ENCODE peak calls at places on chromosomes 1 and 21, in five cellular contexts. W is SK-N-SH, X is IMR-90, Z is A549, H is GM12878. L is an unnamed sample.

GRCh38 chr1:53393325-53393792 is 65.5 kb upstream of the LRP8 start:
- DNase-seq in W (peak), X (peak), Z (peak), H (no peak), L (peak)

GRCh38 chr21:42013338-42013737 is 3.2 kb upstream of the ZBTB21 start:
- DNase-seq in W (no peak), X (no peak), Z (no peak), H (no peak), L (no peak)

GRCh38 chr1:4689941-4690635 is 35.7 kb downstream of the AJAP1 start:
- DNase-seq in W (no peak), X (no peak), Z (no peak), H (no peak), L (no peak)

GRCh38 chr1:28811766-28812668 is at the start of gene OPRD1:
- DNase-seq in W (peak), X (no peak), Z (no peak), H (no peak), L (peak)

GRCh38 chr1:113830039-113830438 is 17.8 kb upstream of the RSBN1 start:
- DNase-seq in W (no peak), X (peak), Z (no peak), H (no peak), L (no peak)

GRCh38 chr1:155000475-155000724 is 2.2 kb upstream of the ZBTB7B start:
- DNase-seq in W (no peak), X (no peak), Z (no peak), H (no peak), L (no peak)

GRCh38 chr1:27238032-27238431 is 3.6 kb downstream of the WDTC1 start:
- DNase-seq in W (no peak), X (no peak), Z (no peak), H (no peak), L (no peak)

GRCh38 chr1:1304331-1305299 is 3.1 kb downstream of the ACAP3 start:
- DNase-seq in W (peak), X (peak), Z (peak), H (no peak), L (peak)

GRCh38 chr1:33098371-33098770 is 17.4 kb downstream of the AZIN2 start:
- DNase-seq in W (no peak), X (peak), Z (no peak), H (no peak), L (no peak)

GRCh38 chr1:209319057-209319432 is 264.5 kb upstream of the CAMK1G start:
- DNase-seq in W (no peak), X (no peak), Z (no peak), H (no peak), L (no peak)

GRCh38 chr21:37848721-37849490 is 67.4 kb downstream of the KCNJ6 start:
- DNase-seq in W (no peak), X (no peak), Z (no peak), H (no peak), L (no peak)

GRCh38 chr1:75130312-75130677 is 3.9 kb upstream of the LHX8 start:
- DNase-seq in W (peak), X (no peak), Z (no peak), H (no peak), L (no peak)

GRCh38 chr1:15224259-15224869 is 22.7 kb upstream of the FHAD1 start:
- DNase-seq in W (no peak), X (no peak), Z (no peak), H (no peak), L (no peak)

GRCh38 chr1:203299180-203299579 is 6.1 kb upstream of the BTG2 start:
- DNase-seq in W (no peak), X (no peak), Z (no peak), H (no peak), L (no peak)

GRCh38 chr21:22855581-22855980 is 1857.4 kb downstream of the NCAM2 start:
- DNase-seq in W (no peak), X (no peak), Z (no peak), H (no peak), L (no peak)

GRCh38 chr21:33394260-33394659 is 9.0 kb upstream of the IFNGR2 start:
- DNase-seq in W (no peak), X (no peak), Z (no peak), H (no peak), L (no peak)

GRCh38 chr1:186139706-186140105 is 235.3 kb downstream of the TPR start:
- DNase-seq in W (no peak), X (peak), Z (no peak), H (no peak), L (no peak)

GRCh38 chr21:25790122-25790951 is 55.6 kb downstream of the GABPA start:
- DNase-seq in W (peak), X (peak), Z (peak), H (no peak), L (peak)

GRCh38 chr1:210951279-210951678 is 182.7 kb downstream of the KCNH1 start:
- DNase-seq in W (no peak), X (no peak), Z (no peak), H (no peak), L (no peak)

GRCh38 chr21:37915941-37916794 is at the start of gene KCNJ6:
- DNase-seq in W (peak), X (peak), Z (peak), H (no peak), L (peak)

GRCh38 chr1:173064011-173064410 is 13.3 kb upstream of the TNFSF18 start:
- DNase-seq in W (no peak), X (peak), Z (no peak), H (no peak), L (no peak)

GRCh38 chr1:201500670-201501120 is 6.2 kb downstream of the CSRP1 start:
- DNase-seq in W (no peak), X (no peak), Z (no peak), H (no peak), L (no peak)

GRCh38 chr21:45860493-45861155 is 120.9 kb upstream of the COL6A1 start:
- DNase-seq in W (no peak), X (no peak), Z (no peak), H (no peak), L (no peak)

GRCh38 chr1:31029031-31029430 is 36.5 kb downstream of the PUM1 start:
- DNase-seq in W (no peak), X (peak), Z (no peak), H (no peak), L (no peak)

GRCh38 chr1:205595861-205596260 is 36.0 kb downstream of the ELK4 start:
- DNase-seq in W (no peak), X (no peak), Z (no peak), H (no peak), L (no peak)

GRCh38 chr1:98323396-98323795 is 338.1 kb upstream of the SNX7 start:
- DNase-seq in W (no peak), X (peak), Z (peak), H (no peak), L (no peak)

GRCh38 chr1:201693019-201693372 is 136.0 kb upstream of the IPO9 start:
- DNase-seq in W (peak), X (no peak), Z (no peak), H (no peak), L (no peak)

GRCh38 chr1:56481140-56481694 is 98.1 kb downstream of the PLPP3 start:
- DNase-seq in W (peak), X (no peak), Z (no peak), H (no peak), L (no peak)

GRCh38 chr1:36638268-36638667 is 155.6 kb upstream of the CSF3R start:
- DNase-seq in W (no peak), X (peak), Z (no peak), H (no peak), L (no peak)

GRCh38 chr1:41434748-41435449 is 49.6 kb downstream of the EDN2 start:
- DNase-seq in W (no peak), X (no peak), Z (no peak), H (no peak), L (no peak)

GRCh38 chr1:11539850-11540772 is 61.2 kb downstream of the DISP3 start:
- DNase-seq in W (no peak), X (no peak), Z (no peak), H (no peak), L (no peak)

DNA sequence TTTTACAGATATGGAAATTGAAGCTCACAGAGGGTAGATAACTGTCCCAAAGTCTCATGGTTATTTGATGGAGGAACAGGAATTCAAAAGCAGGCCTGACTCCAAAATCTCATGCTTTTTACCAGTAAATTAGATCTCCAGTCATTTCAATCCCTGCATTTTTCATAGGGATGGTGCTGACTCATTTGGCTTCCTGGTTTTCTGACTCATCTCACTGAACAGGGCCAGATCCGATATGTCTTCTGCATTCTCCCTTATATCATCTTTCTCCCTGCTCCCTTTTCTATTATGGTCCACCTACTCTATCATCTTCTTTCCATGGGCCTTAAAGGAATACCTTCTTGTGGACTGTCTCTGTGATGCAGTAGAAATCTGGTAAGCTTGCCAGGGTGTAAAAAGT is 187.2 kb downstream of the FGGY start:
- DNase-seq in W (no peak), X (peak), Z (peak), H (no peak), L (peak)
- TF ChIP-seq RCOR1 in W (no peak), X (no peak), Z (no peak), H (no peak), L (no peak)

DNA sequence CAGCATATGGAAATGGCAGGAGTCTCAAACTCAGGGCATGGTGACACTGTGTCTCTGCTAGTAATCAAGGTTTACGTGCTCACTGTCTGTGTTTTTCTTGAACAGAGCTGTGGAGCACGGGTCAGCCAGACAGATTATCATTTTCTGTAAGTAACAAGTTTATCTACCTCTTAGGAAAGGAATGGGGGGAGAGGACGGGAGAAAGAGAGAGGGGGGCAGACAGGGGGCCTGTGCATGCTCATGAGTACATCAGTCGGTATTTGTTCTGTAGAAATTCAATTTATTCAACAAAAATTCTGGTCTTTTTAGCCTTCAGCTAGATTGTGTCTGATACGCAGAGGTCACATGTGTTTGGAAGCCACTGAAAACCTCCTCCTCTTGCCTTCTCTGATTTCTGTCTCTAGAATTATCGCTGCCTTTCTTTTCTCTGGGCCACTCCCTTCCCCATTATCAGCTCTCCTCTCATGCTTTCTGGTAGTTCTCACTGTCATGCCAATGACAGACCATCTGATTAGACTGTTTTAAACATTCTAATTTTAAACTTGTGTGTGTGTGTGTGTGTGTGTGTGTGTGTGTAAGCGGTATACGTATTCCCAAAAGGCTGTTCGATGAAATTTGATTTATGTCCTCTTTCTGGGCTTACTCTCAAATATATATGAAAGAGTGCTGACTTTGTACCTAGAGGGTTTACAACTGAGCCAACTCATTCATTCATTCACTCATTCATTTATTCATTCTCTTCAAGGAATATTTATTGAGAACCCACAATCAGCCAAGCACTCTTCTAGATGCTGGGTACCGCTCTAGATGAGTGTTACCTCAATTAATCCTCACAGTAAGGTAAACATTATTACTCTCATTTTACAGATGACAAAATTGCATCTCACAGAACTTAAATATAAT is 636.9 kb downstream of the KIF26B start:
- DNase-seq in W (peak), X (no peak), Z (no peak), H (no peak), L (peak)
- TF ChIP-seq RCOR1 in W (peak), X (no peak), Z (no peak), H (no peak), L (peak)

GRCh38 chr1:239784896-239785295 is 306.8 kb upstream of the FMN2 start:
- DNase-seq in W (no peak), X (no peak), Z (no peak), H (no peak), L (no peak)
- TF ChIP-seq RCOR1 in W (no peak), X (no peak), Z (no peak), H (no peak), L (no peak)

DNA sequence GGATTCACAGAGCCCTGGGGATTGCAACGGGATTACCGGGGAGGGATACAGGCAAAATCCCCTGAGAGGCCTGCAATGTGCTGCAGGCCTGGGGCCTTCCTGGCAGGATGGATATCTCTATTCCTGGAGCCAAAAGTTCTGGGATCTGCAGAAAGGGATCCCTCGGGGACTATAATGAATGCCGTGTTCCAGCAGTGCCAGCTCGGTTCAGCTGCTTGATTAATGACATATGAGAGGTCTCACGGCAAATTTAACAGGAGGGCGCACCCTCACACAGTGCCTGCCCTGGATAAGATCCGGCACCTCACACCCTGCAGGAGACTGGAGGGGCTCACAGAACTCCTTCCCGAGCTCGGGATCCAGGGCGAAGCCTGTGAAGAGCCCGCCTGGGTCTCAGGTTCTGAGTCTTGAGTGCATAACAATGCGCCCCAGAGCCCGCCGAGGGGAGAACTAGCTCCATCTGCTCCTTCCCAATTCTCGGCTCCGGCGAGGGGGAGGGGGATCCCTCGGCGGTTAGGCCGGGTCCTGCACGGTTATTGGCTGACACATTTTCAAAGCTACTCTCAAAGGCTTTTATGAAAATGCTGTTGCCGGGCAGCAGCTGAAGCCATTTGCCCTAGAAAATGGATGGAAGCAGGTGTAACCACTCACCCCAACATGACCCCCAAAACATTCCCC is 15.4 kb upstream of the RGS8 start:
- DNase-seq in W (no peak), X (no peak), Z (no peak), H (no peak), L (no peak)
- TF ChIP-seq RCOR1 in W (no peak), X (no peak), Z (no peak), H (no peak), L (no peak)

DNA sequence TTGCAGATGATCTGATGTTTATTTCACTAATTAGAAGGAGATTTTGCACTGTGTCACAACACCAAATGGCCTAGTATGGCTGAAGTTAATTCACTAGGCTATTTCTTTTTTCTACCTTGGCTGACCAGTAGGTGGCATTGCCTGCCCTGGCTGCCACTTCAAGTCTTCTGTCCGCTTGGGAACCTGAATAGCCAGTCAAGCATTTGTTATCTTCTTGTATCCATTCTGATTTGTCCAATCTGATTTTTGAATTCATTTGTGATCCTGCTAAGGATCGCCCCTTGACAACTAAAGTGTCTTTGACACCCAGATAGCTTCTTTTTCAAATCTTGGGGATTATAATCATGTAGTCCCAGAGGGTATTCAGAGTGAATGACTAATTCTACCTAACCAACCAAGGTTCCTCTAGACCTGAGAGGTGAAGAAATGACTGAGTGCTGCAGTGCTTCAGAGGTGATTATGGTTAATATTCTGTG is 99.4 kb downstream of the GIPC2 start:
- DNase-seq in W (peak), X (peak), Z (peak), H (no peak), L (peak)
- TF ChIP-seq RCOR1 in W (no peak), X (no peak), Z (no peak), H (no peak), L (no peak)

GRCh38 chr1:54882483-54882882 is 4.5 kb downstream of the DHCR24 start:
- DNase-seq in W (no peak), X (peak), Z (peak), H (no peak), L (no peak)
- TF ChIP-seq RCOR1 in W (no peak), X (no peak), Z (no peak), H (no peak), L (no peak)

GRCh38 chr1:80054129-80054528 is 1047.6 kb upstream of the ADGRL4 start:
- DNase-seq in W (peak), X (peak), Z (peak), H (no peak), L (peak)
- TF ChIP-seq RCOR1 in W (no peak), X (no peak), Z (no peak), H (no peak), L (no peak)